ENCODE peak calls at places on chromosomes 7 and 10, in five cellular contexts. One of them, this sample, is unnamed.

GRCh38 chr7:54987772-54988171 is 31.0 kb upstream of the EGFR start:
- DNase-seq in brain microvascular endothelial cell: no peak
- DNase-seq in endothelial cell of umbilical vein: no peak
- DNase-seq in ELF-1: no peak
- DNase-seq in BJ: no peak
- DNase-seq in this sample: no peak

GRCh38 chr7:12866237-12866636 is 178.8 kb downstream of the ARL4A start:
- DNase-seq in brain microvascular endothelial cell: no peak
- DNase-seq in endothelial cell of umbilical vein: peak; percentile 54
- DNase-seq in ELF-1: no peak
- DNase-seq in BJ: no peak
- DNase-seq in this sample: no peak

GRCh38 chr7:104980969-104981670 is 32.9 kb upstream of the KMT2E start:
- DNase-seq in brain microvascular endothelial cell: no peak
- DNase-seq in endothelial cell of umbilical vein: peak; percentile 82
- DNase-seq in ELF-1: no peak
- DNase-seq in BJ: no peak
- DNase-seq in this sample: no peak

GRCh38 chr10:117165557-117166419 is 27.7 kb upstream of the VAX1 start:
- DNase-seq in brain microvascular endothelial cell: peak; percentile 16
- DNase-seq in endothelial cell of umbilical vein: peak; percentile 51
- DNase-seq in ELF-1: peak; percentile 92
- DNase-seq in BJ: no peak
- DNase-seq in this sample: no peak

GRCh38 chr7:129952164-129952652 is 552 bp downstream of the UBE2H start:
- DNase-seq in brain microvascular endothelial cell: no peak
- DNase-seq in endothelial cell of umbilical vein: peak; percentile 45
- DNase-seq in ELF-1: peak; percentile 36
- DNase-seq in BJ: no peak
- DNase-seq in this sample: no peak

GRCh38 chr7:30740417-30741181 is 11.3 kb upstream of the INMT start:
- DNase-seq in brain microvascular endothelial cell: peak; percentile 58
- DNase-seq in endothelial cell of umbilical vein: peak; percentile 58
- DNase-seq in ELF-1: peak; percentile 93
- DNase-seq in BJ: no peak
- DNase-seq in this sample: peak; percentile 16

GRCh38 chr10:110514848-110515247 is 17.1 kb downstream of the DUSP5 start:
- DNase-seq in brain microvascular endothelial cell: no peak
- DNase-seq in endothelial cell of umbilical vein: no peak
- DNase-seq in ELF-1: no peak
- DNase-seq in BJ: no peak
- DNase-seq in this sample: no peak

GRCh38 chr7:1455241-1455939 is 3.9 kb downstream of the MICALL2 start:
- DNase-seq in brain microvascular endothelial cell: no peak
- DNase-seq in endothelial cell of umbilical vein: no peak
- DNase-seq in ELF-1: peak; percentile 51
- DNase-seq in BJ: no peak
- DNase-seq in this sample: no peak

GRCh38 chr7:44119829-44120380 is 3.4 kb downstream of the POLD2 start:
- DNase-seq in brain microvascular endothelial cell: no peak
- DNase-seq in endothelial cell of umbilical vein: no peak
- DNase-seq in ELF-1: no peak
- DNase-seq in BJ: no peak
- DNase-seq in this sample: no peak

GRCh38 chr10:69458426-69459100 is 7.3 kb downstream of the TSPAN15 start:
- DNase-seq in brain microvascular endothelial cell: no peak
- DNase-seq in endothelial cell of umbilical vein: no peak
- DNase-seq in ELF-1: peak; percentile 62
- DNase-seq in BJ: no peak
- DNase-seq in this sample: no peak

GRCh38 chr10:100153239-100153840 is 32.5 kb downstream of the ERLIN1 start:
- DNase-seq in brain microvascular endothelial cell: no peak
- DNase-seq in endothelial cell of umbilical vein: no peak
- DNase-seq in ELF-1: no peak
- DNase-seq in BJ: no peak
- DNase-seq in this sample: peak; percentile 31

GRCh38 chr7:604884-605531 is 85.4 kb upstream of the PDGFA start:
- DNase-seq in brain microvascular endothelial cell: peak; percentile 28
- DNase-seq in endothelial cell of umbilical vein: no peak
- DNase-seq in ELF-1: peak; percentile 72
- DNase-seq in BJ: no peak
- DNase-seq in this sample: no peak

GRCh38 chr10:78248651-78249464 is 215.2 kb downstream of the RPS24 start:
- DNase-seq in brain microvascular endothelial cell: no peak
- DNase-seq in endothelial cell of umbilical vein: no peak
- DNase-seq in ELF-1: no peak
- DNase-seq in BJ: peak; percentile 57
- DNase-seq in this sample: no peak

GRCh38 chr10:34291466-34292177 is 523.5 kb downstream of the PARD3 start:
- DNase-seq in brain microvascular endothelial cell: no peak
- DNase-seq in endothelial cell of umbilical vein: no peak
- DNase-seq in ELF-1: no peak
- DNase-seq in BJ: no peak
- DNase-seq in this sample: no peak

GRCh38 chr7:140679186-140679585 is 6.4 kb downstream of the ADCK2 start:
- DNase-seq in brain microvascular endothelial cell: no peak
- DNase-seq in endothelial cell of umbilical vein: no peak
- DNase-seq in ELF-1: no peak
- DNase-seq in BJ: no peak
- DNase-seq in this sample: no peak

GRCh38 chr7:156985101-156985967 is 25.1 kb downstream of the MNX1 start:
- DNase-seq in brain microvascular endothelial cell: no peak
- DNase-seq in endothelial cell of umbilical vein: no peak
- DNase-seq in ELF-1: no peak
- DNase-seq in BJ: no peak
- DNase-seq in this sample: no peak

GRCh38 chr7:147014596-147014995 is 898.0 kb downstream of the CNTNAP2 start:
- DNase-seq in brain microvascular endothelial cell: no peak
- DNase-seq in endothelial cell of umbilical vein: no peak
- DNase-seq in ELF-1: no peak
- DNase-seq in BJ: no peak
- DNase-seq in this sample: no peak

GRCh38 chr10:22219308-22219707 is 1.5 kb upstream of the EBLN1 start:
- DNase-seq in brain microvascular endothelial cell: peak; percentile 5
- DNase-seq in endothelial cell of umbilical vein: no peak
- DNase-seq in ELF-1: no peak
- DNase-seq in BJ: no peak
- DNase-seq in this sample: no peak

GRCh38 chr7:26200113-26200443 is 468 bp downstream of the HNRNPA2B1 start:
- DNase-seq in brain microvascular endothelial cell: no peak
- DNase-seq in endothelial cell of umbilical vein: peak; percentile 61
- DNase-seq in ELF-1: peak; percentile 80
- DNase-seq in BJ: no peak
- DNase-seq in this sample: no peak

GRCh38 chr10:20858292-20859124 is 38.6 kb downstream of the NEBL start:
- DNase-seq in brain microvascular endothelial cell: no peak
- DNase-seq in endothelial cell of umbilical vein: peak; percentile 49
- DNase-seq in ELF-1: no peak
- DNase-seq in BJ: no peak
- DNase-seq in this sample: peak; percentile 2

GRCh38 chr10:75924309-75924920 is 493.0 kb downstream of the LRMDA start:
- DNase-seq in brain microvascular endothelial cell: no peak
- DNase-seq in endothelial cell of umbilical vein: no peak
- DNase-seq in ELF-1: no peak
- DNase-seq in BJ: no peak
- DNase-seq in this sample: no peak

GRCh38 chr10:27865221-27865635 is 119.6 kb upstream of the MKX start:
- DNase-seq in brain microvascular endothelial cell: no peak
- DNase-seq in endothelial cell of umbilical vein: peak; percentile 4
- DNase-seq in ELF-1: no peak
- DNase-seq in BJ: peak; percentile 21
- DNase-seq in this sample: no peak

GRCh38 chr10:1267568-1267967 is 211.4 kb downstream of the WDR37 start:
- DNase-seq in brain microvascular endothelial cell: no peak
- DNase-seq in endothelial cell of umbilical vein: no peak
- DNase-seq in ELF-1: no peak
- DNase-seq in BJ: no peak
- DNase-seq in this sample: no peak

GRCh38 chr7:98204670-98205069 is 6.6 kb upstream of the BHLHA15 start:
- DNase-seq in brain microvascular endothelial cell: no peak
- DNase-seq in endothelial cell of umbilical vein: no peak
- DNase-seq in ELF-1: no peak
- DNase-seq in BJ: no peak
- DNase-seq in this sample: no peak

GRCh38 chr10:129613377-129613980 is 146.4 kb downstream of the MGMT start:
- DNase-seq in brain microvascular endothelial cell: no peak
- DNase-seq in endothelial cell of umbilical vein: no peak
- DNase-seq in ELF-1: no peak
- DNase-seq in BJ: no peak
- DNase-seq in this sample: no peak

GRCh38 chr10:126397640-126398382 is 9.5 kb upstream of the ADAM12 start:
- DNase-seq in brain microvascular endothelial cell: peak; percentile 96
- DNase-seq in endothelial cell of umbilical vein: no peak
- DNase-seq in ELF-1: peak; percentile 23
- DNase-seq in BJ: peak; percentile 88
- DNase-seq in this sample: peak; percentile 95

GRCh38 chr7:117019786-117020604 is 66.7 kb downstream of the ST7 start:
- DNase-seq in brain microvascular endothelial cell: peak; percentile 96
- DNase-seq in endothelial cell of umbilical vein: peak; percentile 91
- DNase-seq in ELF-1: peak; percentile 94
- DNase-seq in BJ: peak; percentile 28
- DNase-seq in this sample: no peak

GRCh38 chr10:84264611-84265141 is 19.8 kb downstream of the RGR start:
- DNase-seq in brain microvascular endothelial cell: peak; percentile 71
- DNase-seq in endothelial cell of umbilical vein: peak; percentile 73
- DNase-seq in ELF-1: peak; percentile 78
- DNase-seq in BJ: no peak
- DNase-seq in this sample: peak; percentile 22

GRCh38 chr10:29736325-29737208 is 101.8 kb upstream of the SVIL start:
- DNase-seq in brain microvascular endothelial cell: peak; percentile 27
- DNase-seq in endothelial cell of umbilical vein: peak; percentile 59
- DNase-seq in ELF-1: peak; percentile 73
- DNase-seq in BJ: no peak
- DNase-seq in this sample: no peak

GRCh38 chr10:18566177-18566576 is 85.2 kb downstream of the NSUN6 start:
- DNase-seq in brain microvascular endothelial cell: no peak
- DNase-seq in endothelial cell of umbilical vein: no peak
- DNase-seq in ELF-1: no peak
- DNase-seq in BJ: no peak
- DNase-seq in this sample: no peak

This sample was measured in HS-5.